ENCODE peak calls at places on chromosomes 7 and 10, in ten cellular contexts. W is HL-60; B is activated naive CD8-positive, alpha-beta T cell treated with anti-CD3 and anti-CD28 coated beads for 36 hours; S is GM23338; H is T-helper 2 cell; A is stimulated activated naive CD8-positive, alpha-beta T cell treated with anti-CD3 and anti-CD28 coated beads, Interleukin-15, Interleukin-2, amounts not matched to agents 100 U/mL and 50 U/mL, for 24 hours; F is activated CD4-positive, alpha-beta T cell treated with anti-CD3 and anti-CD28 coated beads for 4 hours; C is activated CD8-positive, alpha-beta memory T cell treated with anti-CD3 and anti-CD28 coated beads for 24 hours; J is substantia nigra; X is endothelial cell. N is an unnamed sample.

GRCh38 chr10:124650820-124651401 is 93.3 kb downstream of the FAM53B start:
- DNase-seq in W (no peak), B (peak), S (peak), H (peak), A (peak), F (peak), C (peak), J (no peak), X (no peak), N (no peak)

GRCh38 chr7:18756378-18757050 is 261.0 kb downstream of the HDAC9 start:
- DNase-seq in W (no peak), B (no peak), S (no peak), H (no peak), A (no peak), F (no peak), C (no peak), J (no peak), X (no peak), N (no peak)

GRCh38 chr10:86368987-86369386 is 2.4 kb upstream of the GRID1 start:
- DNase-seq in W (no peak), B (no peak), S (no peak), H (no peak), A (no peak), F (no peak), C (no peak), J (no peak), X (no peak), N (peak)

GRCh38 chr10:109282510-109282909 is 640.8 kb downstream of the XPNPEP1 start:
- DNase-seq in W (no peak), B (no peak), S (no peak), H (no peak), A (no peak), F (no peak), C (no peak), J (no peak), X (no peak), N (no peak)

GRCh38 chr7:746074-747061 is 19.3 kb upstream of the PRKAR1B start:
- DNase-seq in W (no peak), B (no peak), S (no peak), H (no peak), A (no peak), F (no peak), C (no peak), J (no peak), X (no peak), N (peak)

GRCh38 chr10:86357041-86357440 is 9.6 kb downstream of the GRID1 start:
- DNase-seq in W (peak), B (no peak), S (no peak), H (no peak), A (no peak), F (no peak), C (no peak), J (peak), X (no peak), N (no peak)

GRCh38 chr7:127876393-127876792 is 154.8 kb downstream of the LRRC4 start:
- DNase-seq in W (no peak), B (no peak), S (no peak), H (no peak), A (no peak), F (no peak), C (no peak), J (no peak), X (no peak), N (no peak)

GRCh38 chr7:108149908-108150307 is 19.7 kb upstream of the LAMB4 start:
- DNase-seq in W (no peak), B (no peak), S (no peak), H (no peak), A (no peak), F (no peak), C (no peak), J (no peak), X (no peak), N (no peak)

GRCh38 chr10:118195729-118196128 is 146.4 kb downstream of the FAM204A start:
- DNase-seq in W (no peak), B (no peak), S (no peak), H (no peak), A (no peak), F (no peak), C (no peak), J (no peak), X (no peak), N (no peak)

GRCh38 chr10:103836776-103837344 is 18.5 kb downstream of the SH3PXD2A start:
- DNase-seq in W (no peak), B (no peak), S (no peak), H (no peak), A (no peak), F (no peak), C (no peak), J (no peak), X (no peak), N (no peak)

GRCh38 chr10:80207768-80208385 is 2.5 kb upstream of the ANXA11 start:
- DNase-seq in W (no peak), B (no peak), S (no peak), H (no peak), A (no peak), F (no peak), C (no peak), J (no peak), X (no peak), N (no peak)

GRCh38 chr10:103193820-103194529 is 903 bp upstream of the NT5C2 start:
- DNase-seq in W (peak), B (no peak), S (peak), H (no peak), A (no peak), F (no peak), C (no peak), J (no peak), X (no peak), N (no peak)

GRCh38 chr7:31761646-31762045 is 74.6 kb downstream of the PPP1R17 start:
- DNase-seq in W (no peak), B (no peak), S (no peak), H (no peak), A (no peak), F (no peak), C (no peak), J (no peak), X (no peak), N (no peak)

GRCh38 chr10:36538945-36539586 is 586.3 kb upstream of the ANKRD30A start:
- DNase-seq in W (no peak), B (no peak), S (no peak), H (no peak), A (no peak), F (no peak), C (no peak), J (no peak), X (peak), N (no peak)

GRCh38 chr10:72315611-72316385 is 38.9 kb downstream of the DNAJB12 start:
- DNase-seq in W (no peak), B (no peak), S (no peak), H (no peak), A (no peak), F (no peak), C (no peak), J (no peak), X (no peak), N (no peak)

GRCh38 chr10:114808982-114809381 is 12.6 kb upstream of the FHIP2A start:
- DNase-seq in W (no peak), B (no peak), S (no peak), H (no peak), A (no peak), F (no peak), C (no peak), J (no peak), X (no peak), N (no peak)

GRCh38 chr10:49387029-49387428 is 8.9 kb downstream of the DRGX start:
- DNase-seq in W (no peak), B (no peak), S (no peak), H (no peak), A (no peak), F (no peak), C (no peak), J (no peak), X (no peak), N (no peak)

GRCh38 chr7:129853661-129854268 is 99.0 kb downstream of the UBE2H start:
- DNase-seq in W (peak), B (no peak), S (no peak), H (no peak), A (no peak), F (no peak), C (no peak), J (no peak), X (no peak), N (no peak)

GRCh38 chr7:22179442-22179879 is 177.5 kb downstream of the RAPGEF5 start:
- DNase-seq in W (no peak), B (no peak), S (no peak), H (no peak), A (no peak), F (no peak), C (no peak), J (no peak), X (no peak), N (no peak)

GRCh38 chr7:92517626-92518025 is 10.7 kb downstream of the PEX1 start:
- DNase-seq in W (no peak), B (no peak), S (no peak), H (no peak), A (no peak), F (no peak), C (no peak), J (no peak), X (no peak), N (no peak)

GRCh38 chr10:35795131-35795819 is 153.2 kb upstream of the FZD8 start:
- DNase-seq in W (no peak), B (no peak), S (no peak), H (no peak), A (no peak), F (no peak), C (no peak), J (no peak), X (no peak), N (no peak)

GRCh38 chr10:52387744-52388143 is 73.7 kb downstream of the DKK1 start:
- DNase-seq in W (no peak), B (no peak), S (peak), H (no peak), A (no peak), F (no peak), C (no peak), J (no peak), X (no peak), N (no peak)

GRCh38 chr7:143325215-143325614 is 9.3 kb downstream of the CLCN1 start:
- DNase-seq in W (no peak), B (no peak), S (no peak), H (no peak), A (no peak), F (no peak), C (no peak), J (no peak), X (no peak), N (no peak)

GRCh38 chr10:13347235-13348156 is 597 bp downstream of the SEPHS1 start:
- DNase-seq in W (peak), B (peak), S (peak), H (peak), A (peak), F (peak), C (peak), J (peak), X (peak), N (peak)

GRCh38 chr7:133789951-133790350 is 337.2 kb upstream of the LRGUK start:
- DNase-seq in W (no peak), B (no peak), S (peak), H (no peak), A (no peak), F (no peak), C (no peak), J (no peak), X (no peak), N (peak)

GRCh38 chr10:24969732-24970330 is 17.4 kb upstream of the PRTFDC1 start:
- DNase-seq in W (no peak), B (no peak), S (no peak), H (no peak), A (no peak), F (no peak), C (no peak), J (no peak), X (no peak), N (no peak)

GRCh38 chr7:157004839-157005455 is 5.5 kb downstream of the MNX1 start:
- DNase-seq in W (no peak), B (no peak), S (peak), H (no peak), A (peak), F (no peak), C (peak), J (no peak), X (no peak), N (no peak)

GRCh38 chr7:80485721-80486120 is 26.1 kb downstream of the GNAT3 start:
- DNase-seq in W (no peak), B (no peak), S (no peak), H (no peak), A (no peak), F (no peak), C (no peak), J (no peak), X (no peak), N (no peak)

GRCh38 chr7:14021069-14021468 is 31.6 kb upstream of the ETV1 start:
- DNase-seq in W (no peak), B (no peak), S (no peak), H (no peak), A (no peak), F (no peak), C (no peak), J (no peak), X (no peak), N (no peak)

N was measured in WERI-Rb-1.